ENCODE peak calls at places on chromosomes 13 and 19, in seven cellular contexts. J is progenitor cell of endocrine pancreas; Z is stromal cell of bone marrow; X is Peyer's patch; Q is heart left ventricle; H is stimulated activated CD8-positive, alpha-beta memory T cell treated with anti-CD3 and anti-CD28 coated beads, Interleukin-4, amount 100 ng/mL, for 48 hours; U is activated naive CD4-positive, alpha-beta T cell treated with anti-CD3 and anti-CD28 coated beads, Interleukin-2, amount 10 ng/mL, durations not matched to agents 7 days and 5 days. D is an unnamed sample.

GRCh38 chr19:49106648-49107135 is 7.5 kb upstream of the LIN7B start:
- DNase-seq in J (peak), Z (no peak), X (peak), Q (no peak), H (peak), U (peak), D (no peak)

GRCh38 chr19:54551293-54551692 is 22.3 kb upstream of the LILRA2 start:
- DNase-seq in J (no peak), Z (no peak), X (no peak), Q (no peak), H (no peak), U (peak), D (no peak)

GRCh38 chr13:114124921-114125320 is 7.5 kb downstream of the RASA3 start:
- DNase-seq in J (no peak), Z (no peak), X (no peak), Q (no peak), H (peak), U (peak), D (no peak)

GRCh38 chr13:90375851-90376250 is 971.6 kb upstream of the MIR17HG start:
- DNase-seq in J (no peak), Z (peak), X (no peak), Q (no peak), H (no peak), U (no peak), D (no peak)

GRCh38 chr19:21109116-21109515 is 27.1 kb downstream of the ZNF714 start:
- DNase-seq in J (no peak), Z (no peak), X (no peak), Q (no peak), H (no peak), U (no peak), D (no peak)

GRCh38 chr13:84946144-84946543 is 853.1 kb downstream of the SLITRK6 start:
- DNase-seq in J (no peak), Z (no peak), X (no peak), Q (no peak), H (no peak), U (no peak), D (no peak)

GRCh38 chr13:34734932-34735331 is 207.1 kb upstream of the NBEA start:
- DNase-seq in J (no peak), Z (no peak), X (no peak), Q (no peak), H (no peak), U (no peak), D (no peak)

GRCh38 chr13:109720758-109721184 is 65.6 kb downstream of the IRS2 start:
- DNase-seq in J (no peak), Z (no peak), X (no peak), Q (no peak), H (no peak), U (no peak), D (no peak)

GRCh38 chr19:38152461-38153379 is 71.3 kb downstream of the DPF1 start:
- DNase-seq in J (no peak), Z (no peak), X (no peak), Q (no peak), H (no peak), U (no peak), D (no peak)

GRCh38 chr13:76723551-76724232 is 162.5 kb downstream of the KCTD12 start:
- DNase-seq in J (no peak), Z (peak), X (no peak), Q (peak), H (peak), U (peak), D (peak)

GRCh38 chr19:16070366-16070990 is 5.8 kb upstream of the TPM4 start:
- DNase-seq in J (no peak), Z (no peak), X (peak), Q (peak), H (peak), U (peak), D (peak)

GRCh38 chr19:54189020-54189667 is at the start of gene MBOAT7:
- DNase-seq in J (peak), Z (no peak), X (no peak), Q (no peak), H (no peak), U (no peak), D (no peak)

GRCh38 chr19:40512473-40513344 is 45.9 kb downstream of the SPTBN4 start:
- DNase-seq in J (peak), Z (no peak), X (no peak), Q (no peak), H (no peak), U (peak), D (no peak)

GRCh38 chr13:113151745-113152707 is 6.4 kb upstream of the PROZ start:
- DNase-seq in J (no peak), Z (peak), X (peak), Q (no peak), H (peak), U (no peak), D (no peak)

GRCh38 chr19:39531834-39532232 is 819 bp downstream of the EID2B start:
- DNase-seq in J (no peak), Z (no peak), X (no peak), Q (no peak), H (no peak), U (no peak), D (no peak)

GRCh38 chr13:37442996-37443395 is 155.6 kb downstream of the POSTN start:
- DNase-seq in J (no peak), Z (no peak), X (no peak), Q (no peak), H (no peak), U (no peak), D (no peak)

GRCh38 chr13:44698076-44698475 is 121.9 kb upstream of the TSC22D1 start:
- DNase-seq in J (no peak), Z (no peak), X (no peak), Q (no peak), H (no peak), U (no peak), D (no peak)

GRCh38 chr13:75541287-75541686 is 3.6 kb upstream of the COMMD6 start:
- DNase-seq in J (no peak), Z (no peak), X (no peak), Q (no peak), H (no peak), U (no peak), D (no peak)

GRCh38 chr13:110233181-110233641 is 73.7 kb downstream of the COL4A1 start:
- DNase-seq in J (no peak), Z (peak), X (no peak), Q (no peak), H (no peak), U (no peak), D (no peak)